ENCODE peak calls at places on chromosomes 3 and 15, in nine cellular contexts. W is GM06990, C is endothelial cell, M is left ventricle myocardium inferior, E is GM13976, Y is kidney epithelial cell, B is IMR-90, G is RWPE1, I is PC-3. L is an unnamed sample.

GRCh38 chr3:80087769-80088168 is 320.0 kb upstream of the ROBO1 start:
- DNase-seq in W (no peak), C (no peak), M (no peak), E (no peak), Y (peak), B (peak), G (peak), I (peak), L (no peak)

GRCh38 chr15:25810631-25811077 is 52.5 kb downstream of the ATP10A start:
- DNase-seq in W (no peak), C (no peak), M (no peak), E (no peak), Y (peak), B (no peak), G (no peak), I (no peak), L (no peak)

GRCh38 chr15:50996641-50997040 is 88.2 kb downstream of the AP4E1 start:
- DNase-seq in W (no peak), C (no peak), M (no peak), E (no peak), Y (no peak), B (peak), G (peak), I (peak), L (no peak)

GRCh38 chr3:13248640-13249039 is 171.5 kb downstream of the NUP210 start:
- DNase-seq in W (no peak), C (no peak), M (no peak), E (no peak), Y (no peak), B (no peak), G (no peak), I (no peak), L (no peak)

GRCh38 chr3:78506581-78507195 is 1261.1 kb downstream of the ROBO1 start:
- DNase-seq in W (no peak), C (no peak), M (no peak), E (no peak), Y (no peak), B (no peak), G (peak), I (peak), L (no peak)

GRCh38 chr3:40971191-40972168 is 227.8 kb upstream of the CTNNB1 start:
- DNase-seq in W (peak), C (no peak), M (peak), E (peak), Y (peak), B (peak), G (peak), I (peak), L (peak)

GRCh38 chr3:194313642-194314430 is 37.3 kb downstream of the CPN2 start:
- DNase-seq in W (no peak), C (no peak), M (peak), E (no peak), Y (no peak), B (no peak), G (no peak), I (peak), L (no peak)

GRCh38 chr3:113223831-113224240 is 12.5 kb downstream of the BOC start:
- DNase-seq in W (peak), C (no peak), M (no peak), E (peak), Y (no peak), B (no peak), G (no peak), I (no peak), L (peak)

GRCh38 chr3:196975349-196975748 is 6.7 kb upstream of the PIGZ start:
- DNase-seq in W (no peak), C (no peak), M (no peak), E (no peak), Y (no peak), B (no peak), G (no peak), I (no peak), L (no peak)

GRCh38 chr15:42088801-42089640 is 5.3 kb downstream of the PLA2G4D start:
- DNase-seq in W (no peak), C (no peak), M (no peak), E (no peak), Y (no peak), B (no peak), G (no peak), I (peak), L (no peak)

GRCh38 chr3:3127432-3128010 is 781 bp downstream of the TRNT1 start:
- DNase-seq in W (peak), C (no peak), M (no peak), E (peak), Y (no peak), B (peak), G (no peak), I (peak), L (peak)

GRCh38 chr3:125587039-125587664 is 8.1 kb downstream of the OSBPL11 start:
- DNase-seq in W (no peak), C (no peak), M (no peak), E (no peak), Y (no peak), B (peak), G (no peak), I (peak), L (no peak)

GRCh38 chr3:71493372-71493771 is 90.2 kb downstream of the FOXP1 start:
- DNase-seq in W (no peak), C (no peak), M (no peak), E (no peak), Y (no peak), B (no peak), G (no peak), I (no peak), L (no peak)

GRCh38 chr3:196280689-196281463 is 6.7 kb downstream of the PCYT1A start:
- DNase-seq in W (peak), C (no peak), M (no peak), E (peak), Y (no peak), B (no peak), G (no peak), I (no peak), L (peak)

GRCh38 chr3:74692-75243 is 121.8 kb upstream of the CHL1 start:
- DNase-seq in W (no peak), C (no peak), M (no peak), E (no peak), Y (no peak), B (no peak), G (no peak), I (no peak), L (no peak)

GRCh38 chr15:44427756-44428724 is 611 bp downstream of the CTDSPL2 start:
- DNase-seq in W (no peak), C (peak), M (no peak), E (no peak), Y (no peak), B (peak), G (peak), I (peak), L (no peak)

GRCh38 chr3:26233374-26233773 is 389.2 kb upstream of the LRRC3B start:
- DNase-seq in W (no peak), C (no peak), M (no peak), E (no peak), Y (no peak), B (no peak), G (no peak), I (no peak), L (no peak)

GRCh38 chr3:13427662-13428603 is 7.8 kb upstream of the NUP210 start:
- DNase-seq in W (no peak), C (no peak), M (no peak), E (no peak), Y (no peak), B (no peak), G (no peak), I (no peak), L (no peak)

GRCh38 chr15:73804421-73804820 is 51.3 kb upstream of the INSYN1 start:
- DNase-seq in W (no peak), C (no peak), M (no peak), E (no peak), Y (no peak), B (no peak), G (no peak), I (no peak), L (no peak)

GRCh38 chr3:127373701-127374625 is 86.1 kb upstream of the PRR20G start:
- DNase-seq in W (no peak), C (peak), M (peak), E (peak), Y (no peak), B (no peak), G (no peak), I (peak), L (peak)

GRCh38 chr3:18648163-18648562 is 223.0 kb upstream of the SATB1 start:
- DNase-seq in W (no peak), C (no peak), M (no peak), E (no peak), Y (no peak), B (no peak), G (no peak), I (no peak), L (no peak)

GRCh38 chr15:82165948-82166376 is 96.6 kb downstream of the EFL1 start:
- DNase-seq in W (no peak), C (no peak), M (no peak), E (peak), Y (no peak), B (peak), G (no peak), I (no peak), L (peak)

GRCh38 chr3:195052939-195053338 is 218.0 kb downstream of the XXYLT1 start:
- DNase-seq in W (no peak), C (no peak), M (no peak), E (no peak), Y (no peak), B (no peak), G (no peak), I (no peak), L (no peak)

GRCh38 chr15:55247766-55248427 is 41.7 kb downstream of the RAB27A start:
- DNase-seq in W (no peak), C (no peak), M (no peak), E (no peak), Y (no peak), B (no peak), G (no peak), I (no peak), L (no peak)

GRCh38 chr3:31567036-31567435 is 34.3 kb downstream of the STT3B start:
- DNase-seq in W (no peak), C (peak), M (no peak), E (no peak), Y (no peak), B (no peak), G (no peak), I (peak), L (peak)

GRCh38 chr3:70519913-70520659 is 207.6 kb upstream of the MDFIC2 start:
- DNase-seq in W (no peak), C (no peak), M (no peak), E (no peak), Y (no peak), B (peak), G (no peak), I (no peak), L (no peak)

GRCh38 chr3:11706604-11707003 is 62.9 kb upstream of the VGLL4 start:
- DNase-seq in W (no peak), C (no peak), M (no peak), E (no peak), Y (no peak), B (no peak), G (no peak), I (no peak), L (no peak)

GRCh38 chr15:81349271-81349670 is 24.7 kb downstream of the TMC3 start:
- DNase-seq in W (no peak), C (no peak), M (no peak), E (no peak), Y (no peak), B (no peak), G (no peak), I (no peak), L (no peak)

GRCh38 chr3:149179225-149179624 is 42.4 kb downstream of the CP start:
- DNase-seq in W (no peak), C (no peak), M (no peak), E (no peak), Y (no peak), B (peak), G (no peak), I (peak), L (no peak)

GRCh38 chr15:88646951-88647350 is 8.1 kb downstream of the ISG20 start:
- DNase-seq in W (no peak), C (no peak), M (no peak), E (no peak), Y (no peak), B (no peak), G (no peak), I (no peak), L (no peak)

GRCh38 chr3:13244695-13245449 is 171.6 kb upstream of the IQSEC1 start:
- DNase-seq in W (no peak), C (no peak), M (no peak), E (no peak), Y (no peak), B (no peak), G (peak), I (peak), L (no peak)

GRCh38 chr3:34258271-34259015 is 460.0 kb downstream of the PDCD6IP start:
- DNase-seq in W (no peak), C (no peak), M (no peak), E (no peak), Y (no peak), B (no peak), G (no peak), I (no peak), L (no peak)

GRCh38 chr15:45126535-45127158 is 3.0 kb downstream of the DUOXA1 start:
- DNase-seq in W (no peak), C (peak), M (no peak), E (no peak), Y (no peak), B (peak), G (no peak), I (peak), L (no peak)

DNA sequence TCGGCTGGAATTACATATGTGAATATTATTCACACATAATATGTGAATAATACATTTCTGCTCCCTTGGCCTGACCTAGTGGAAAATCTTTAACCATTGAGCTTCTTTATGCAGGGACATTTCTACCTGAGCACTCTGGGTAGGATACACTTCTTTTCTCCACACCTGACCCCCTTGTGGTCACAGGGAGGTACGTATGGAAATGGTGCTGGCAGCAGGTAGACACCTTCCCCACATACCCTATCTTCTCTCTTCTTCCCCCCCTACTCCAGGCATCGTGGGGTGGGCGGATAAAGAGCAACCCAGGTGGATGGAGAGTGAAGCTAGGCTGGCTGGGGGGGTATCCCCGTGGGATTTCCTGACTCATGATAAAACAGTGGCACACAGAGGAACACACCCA is 312.1 kb downstream of the ARRDC4 start:
- DNase-seq in W (no peak), C (no peak), M (no peak), E (no peak), Y (no peak), B (no peak), G (no peak), I (no peak), L (no peak)
- TF ChIP-seq CTCF in W (no peak), C (peak), M (no peak), E (no peak), Y (no peak), B (no peak), G (no peak), I (no peak), L (no peak)

GRCh38 chr3:54783611-54784010 is 144.2 kb downstream of the LRTM1 start:
- DNase-seq in W (no peak), C (no peak), M (no peak), E (no peak), Y (no peak), B (no peak), G (no peak), I (no peak), L (no peak)

GRCh38 chr3:54785976-54786375 is 141.9 kb downstream of the LRTM1 start:
- DNase-seq in W (no peak), C (no peak), M (no peak), E (no peak), Y (no peak), B (no peak), G (no peak), I (no peak), L (no peak)

GRCh38 chr3:54780336-54780735 is 147.5 kb downstream of the LRTM1 start:
- DNase-seq in W (no peak), C (no peak), M (no peak), E (no peak), Y (no peak), B (no peak), G (no peak), I (no peak), L (no peak)

GRCh38 chr3:54784021-54784420 is 143.8 kb downstream of the LRTM1 start:
- DNase-seq in W (no peak), C (no peak), M (no peak), E (no peak), Y (no peak), B (no peak), G (no peak), I (no peak), L (no peak)

GRCh38 chr3:54781728-54782127 is 146.1 kb downstream of the LRTM1 start:
- DNase-seq in W (no peak), C (no peak), M (no peak), E (no peak), Y (no peak), B (no peak), G (no peak), I (no peak), L (no peak)
- TF ChIP-seq CTCF in W (no peak), C (no peak), M (no peak), E (no peak), Y (no peak), B (no peak), G (no peak), I (no peak), L (no peak)

GRCh38 chr3:52298147-52299098 is 10.8 kb downstream of the GLYCTK start:
- DNase-seq in W (no peak), C (no peak), M (no peak), E (no peak), Y (no peak), B (no peak), G (no peak), I (no peak), L (no peak)

GRCh38 chr3:52301042-52301441 is 13.4 kb downstream of the GLYCTK start:
- DNase-seq in W (no peak), C (no peak), M (no peak), E (no peak), Y (no peak), B (no peak), G (no peak), I (no peak), L (no peak)

GRCh38 chr3:52297242-52298146 is 9.9 kb downstream of the GLYCTK start:
- DNase-seq in W (no peak), C (no peak), M (no peak), E (no peak), Y (no peak), B (no peak), G (no peak), I (no peak), L (no peak)

GRCh38 chr3:52299247-52299657 is 11.6 kb downstream of the GLYCTK start:
- DNase-seq in W (no peak), C (no peak), M (no peak), E (no peak), Y (no peak), B (no peak), G (no peak), I (no peak), L (no peak)

DNA sequence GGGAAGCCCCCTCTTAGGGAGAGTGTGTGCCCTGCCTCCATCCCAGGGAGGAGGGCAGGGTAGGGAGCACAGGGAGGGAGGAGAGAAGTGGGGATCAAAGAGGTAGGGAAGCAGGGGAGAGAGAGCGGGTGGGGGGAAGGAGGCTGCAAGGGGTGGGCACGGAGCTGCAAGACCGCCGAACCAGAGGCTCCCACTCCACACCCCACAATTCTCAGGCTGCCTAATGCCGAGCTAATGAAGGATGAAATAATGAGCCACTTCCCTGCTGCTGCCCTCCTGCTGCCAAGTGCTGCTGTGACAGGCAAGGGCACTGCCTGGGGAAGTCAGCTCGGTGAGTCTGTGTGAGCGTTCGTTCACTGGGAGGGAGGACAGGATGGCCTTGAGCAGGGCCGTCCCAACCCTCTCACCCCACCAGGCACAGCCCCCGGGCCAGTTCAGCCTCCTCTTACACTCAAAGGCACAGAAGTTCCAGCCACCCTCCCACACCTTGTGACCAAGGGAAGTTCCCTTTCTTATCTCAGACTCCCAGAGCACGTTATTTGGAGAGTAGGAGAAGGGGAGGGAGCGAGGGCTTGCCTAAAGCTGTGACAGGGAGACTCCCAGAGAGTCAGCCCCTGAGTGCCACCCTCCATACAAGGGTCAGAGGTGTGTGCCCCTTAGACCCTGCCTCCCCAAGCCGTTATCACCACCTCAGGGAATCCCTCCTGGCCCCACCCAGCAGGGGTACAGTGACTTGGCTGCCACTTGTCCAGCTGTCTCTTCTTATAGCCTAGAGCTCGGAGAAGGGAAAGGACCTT is 12.4 kb downstream of the GLYCTK start:
- DNase-seq in W (no peak), C (peak), M (peak), E (peak), Y (no peak), B (peak), G (no peak), I (peak), L (peak)
- TF ChIP-seq CTCF in W (peak), C (no peak), M (peak), E (no peak), Y (peak), B (no peak), G (no peak), I (peak), L (no peak)

DNA sequence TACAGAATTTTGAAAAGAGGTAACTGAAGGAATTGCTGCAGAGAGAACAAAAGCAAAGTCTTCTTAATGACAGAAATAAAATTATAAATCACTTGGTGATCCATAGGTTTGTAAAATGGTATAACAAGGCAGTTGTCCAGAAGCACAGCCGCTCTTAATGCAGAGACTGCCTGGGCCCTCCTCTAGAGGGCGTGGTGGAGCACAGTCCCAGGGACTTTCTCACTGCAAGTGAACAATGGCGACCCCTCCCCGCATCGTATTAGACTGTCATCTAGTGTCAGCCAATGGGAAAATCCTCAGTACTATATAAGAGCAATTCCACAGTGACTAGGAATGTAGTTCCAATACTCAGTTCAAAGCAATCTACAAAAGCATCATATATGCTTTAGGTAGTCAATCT is 26.4 kb upstream of the ZBED2 start:
- DNase-seq in W (no peak), C (peak), M (no peak), E (no peak), Y (no peak), B (no peak), G (no peak), I (peak), L (no peak)
- TF ChIP-seq CTCF in W (peak), C (peak), M (no peak), E (peak), Y (peak), B (peak), G (no peak), I (peak), L (peak)